ENCODE peak calls at places on chromosome 1, in eight cellular contexts. One of them, this sample, is unnamed.
A peak's percentile ranks its signal among the peaks of the same experiment; 100 is the strongest.

GRCh38 chr1:94119796-94120590 is 955 bp downstream of the ABCA4 start:
- DNase-seq in GF-D8: no peak
- DNase-seq in stimulated activated CD4-positive, alpha-beta T cell treated with anti-CD3 and anti-CD28 coated beads, Interleukin-15, amount 100 ng/mL, for 1 hour: no peak
- DNase-seq in NT2/D1: peak; percentile 39
- DNase-seq in ELF-1: no peak
- DNase-seq in mucosa of gallbladder: no peak
- DNase-seq in glutamatergic neuron: no peak
- DNase-seq in esophagus squamous epithelium: no peak
- DNase-seq in this sample: no peak

GRCh38 chr1:46461017-46461808 is 28.4 kb upstream of the DMBX1 start:
- DNase-seq in GF-D8: no peak
- DNase-seq in stimulated activated CD4-positive, alpha-beta T cell treated with anti-CD3 and anti-CD28 coated beads, Interleukin-15, amount 100 ng/mL, for 1 hour: no peak
- DNase-seq in NT2/D1: no peak
- DNase-seq in ELF-1: no peak
- DNase-seq in mucosa of gallbladder: no peak
- DNase-seq in glutamatergic neuron: no peak
- DNase-seq in esophagus squamous epithelium: no peak
- DNase-seq in this sample: no peak

GRCh38 chr1:44631333-44631646 is 43.0 kb downstream of the TMEM53 start:
- DNase-seq in GF-D8: no peak
- DNase-seq in stimulated activated CD4-positive, alpha-beta T cell treated with anti-CD3 and anti-CD28 coated beads, Interleukin-15, amount 100 ng/mL, for 1 hour: no peak
- DNase-seq in NT2/D1: no peak
- DNase-seq in ELF-1: no peak
- DNase-seq in mucosa of gallbladder: no peak
- DNase-seq in glutamatergic neuron: no peak
- DNase-seq in esophagus squamous epithelium: no peak
- DNase-seq in this sample: no peak

GRCh38 chr1:162397039-162397448 is 14.9 kb downstream of the SH2D1B start:
- DNase-seq in GF-D8: no peak
- DNase-seq in stimulated activated CD4-positive, alpha-beta T cell treated with anti-CD3 and anti-CD28 coated beads, Interleukin-15, amount 100 ng/mL, for 1 hour: no peak
- DNase-seq in NT2/D1: no peak
- DNase-seq in ELF-1: no peak
- DNase-seq in mucosa of gallbladder: no peak
- DNase-seq in glutamatergic neuron: no peak
- DNase-seq in esophagus squamous epithelium: no peak
- DNase-seq in this sample: no peak

GRCh38 chr1:12636098-12636950 is 7.6 kb upstream of the AADACL4 start:
- DNase-seq in GF-D8: no peak
- DNase-seq in stimulated activated CD4-positive, alpha-beta T cell treated with anti-CD3 and anti-CD28 coated beads, Interleukin-15, amount 100 ng/mL, for 1 hour: no peak
- DNase-seq in NT2/D1: no peak
- DNase-seq in ELF-1: peak; percentile 82
- DNase-seq in mucosa of gallbladder: no peak
- DNase-seq in glutamatergic neuron: no peak
- DNase-seq in esophagus squamous epithelium: no peak
- DNase-seq in this sample: no peak

GRCh38 chr1:16075337-16076002 is 2.0 kb upstream of the FAM131C start:
- DNase-seq in GF-D8: no peak
- DNase-seq in stimulated activated CD4-positive, alpha-beta T cell treated with anti-CD3 and anti-CD28 coated beads, Interleukin-15, amount 100 ng/mL, for 1 hour: no peak
- DNase-seq in NT2/D1: no peak
- DNase-seq in ELF-1: no peak
- DNase-seq in mucosa of gallbladder: no peak
- DNase-seq in glutamatergic neuron: no peak
- DNase-seq in esophagus squamous epithelium: no peak
- DNase-seq in this sample: peak; percentile 47

GRCh38 chr1:183804916-183805734 is at the start of gene RGL1:
- DNase-seq in GF-D8: no peak
- DNase-seq in stimulated activated CD4-positive, alpha-beta T cell treated with anti-CD3 and anti-CD28 coated beads, Interleukin-15, amount 100 ng/mL, for 1 hour: no peak
- DNase-seq in NT2/D1: no peak
- DNase-seq in ELF-1: peak; percentile 71
- DNase-seq in mucosa of gallbladder: peak; percentile 64
- DNase-seq in glutamatergic neuron: peak; percentile 54
- DNase-seq in esophagus squamous epithelium: no peak
- DNase-seq in this sample: no peak

GRCh38 chr1:100267284-100267683 is 1.3 kb downstream of the RTCA start:
- DNase-seq in GF-D8: no peak
- DNase-seq in stimulated activated CD4-positive, alpha-beta T cell treated with anti-CD3 and anti-CD28 coated beads, Interleukin-15, amount 100 ng/mL, for 1 hour: no peak
- DNase-seq in NT2/D1: no peak
- DNase-seq in ELF-1: no peak
- DNase-seq in mucosa of gallbladder: no peak
- DNase-seq in glutamatergic neuron: no peak
- DNase-seq in esophagus squamous epithelium: no peak
- DNase-seq in this sample: no peak

GRCh38 chr1:239909894-239910293 is 181.8 kb upstream of the FMN2 start:
- DNase-seq in GF-D8: no peak
- DNase-seq in stimulated activated CD4-positive, alpha-beta T cell treated with anti-CD3 and anti-CD28 coated beads, Interleukin-15, amount 100 ng/mL, for 1 hour: no peak
- DNase-seq in NT2/D1: no peak
- DNase-seq in ELF-1: peak; percentile 8
- DNase-seq in mucosa of gallbladder: peak; percentile 25
- DNase-seq in glutamatergic neuron: no peak
- DNase-seq in esophagus squamous epithelium: no peak
- DNase-seq in this sample: no peak

GRCh38 chr1:228163004-228163753 is 2.4 kb upstream of the IBA57 start:
- DNase-seq in GF-D8: no peak
- DNase-seq in stimulated activated CD4-positive, alpha-beta T cell treated with anti-CD3 and anti-CD28 coated beads, Interleukin-15, amount 100 ng/mL, for 1 hour: no peak
- DNase-seq in NT2/D1: no peak
- DNase-seq in ELF-1: peak; percentile 66
- DNase-seq in mucosa of gallbladder: no peak
- DNase-seq in glutamatergic neuron: no peak
- DNase-seq in esophagus squamous epithelium: no peak
- DNase-seq in this sample: no peak

GRCh38 chr1:79224537-79224936 is 218.0 kb upstream of the ADGRL4 start:
- DNase-seq in GF-D8: no peak
- DNase-seq in stimulated activated CD4-positive, alpha-beta T cell treated with anti-CD3 and anti-CD28 coated beads, Interleukin-15, amount 100 ng/mL, for 1 hour: no peak
- DNase-seq in NT2/D1: no peak
- DNase-seq in ELF-1: no peak
- DNase-seq in mucosa of gallbladder: no peak
- DNase-seq in glutamatergic neuron: no peak
- DNase-seq in esophagus squamous epithelium: no peak
- DNase-seq in this sample: no peak